ENCODE peak calls at places on chromosomes 7 and 10, in nine cellular contexts. V is Jurkat, Clone E6-1; D is effector CD4-positive, alpha-beta T cell; E is OCI-LY7; N is AG08395; X is stimulated activated CD4-positive, alpha-beta T cell treated with anti-CD3 and anti-CD28 coated beads, Interleukin-4, amount 100 ng/mL, for 1 hour; J is IMR-90; H is NCI-H1694; R is vagina. Q is an unnamed sample.

GRCh38 chr10:33116293-33116697 is 158.3 kb upstream of the ITGB1 start:
- DNase-seq in V (peak; percentile 70), D (no peak), E (peak; percentile 55), N (no peak), X (no peak), J (peak; percentile 83), H (peak; percentile 32), R (no peak), Q (peak; percentile 57)

GRCh38 chr7:20796565-20796964 is 9.9 kb upstream of the SP8 start:
- DNase-seq in V (no peak), D (no peak), E (no peak), N (no peak), X (no peak), J (no peak), H (no peak), R (no peak), Q (no peak)

GRCh38 chr10:128096486-128097199 is 29.6 kb downstream of the MKI67 start:
- DNase-seq in V (no peak), D (no peak), E (no peak), N (no peak), X (no peak), J (no peak), H (no peak), R (no peak), Q (no peak)

GRCh38 chr7:127114739-127115265 is 137.9 kb downstream of the GRM8 start:
- DNase-seq in V (no peak), D (no peak), E (no peak), N (no peak), X (no peak), J (no peak), H (no peak), R (no peak), Q (no peak)

GRCh38 chr7:14021069-14021468 is 31.6 kb upstream of the ETV1 start:
- DNase-seq in V (no peak), D (no peak), E (no peak), N (no peak), X (no peak), J (peak; percentile 84), H (no peak), R (no peak), Q (peak; percentile 77)

GRCh38 chr10:129491123-129491734 is 24.2 kb downstream of the MGMT start:
- DNase-seq in V (no peak), D (no peak), E (peak; percentile 54), N (no peak), X (no peak), J (peak; percentile 10), H (no peak), R (no peak), Q (no peak)

GRCh38 chr7:110813986-110814385 is 276.9 kb upstream of the LRRN3 start:
- DNase-seq in V (no peak), D (no peak), E (no peak), N (no peak), X (no peak), J (no peak), H (no peak), R (no peak), Q (no peak)

GRCh38 chr7:142770720-142771352 is at the start of gene PRSS2:
- DNase-seq in V (no peak), D (no peak), E (peak; percentile 53), N (no peak), X (no peak), J (no peak), H (no peak), R (no peak), Q (no peak)

GRCh38 chr7:28309684-28310083 is 102.6 kb upstream of the CREB5 start:
- DNase-seq in V (no peak), D (no peak), E (no peak), N (no peak), X (no peak), J (no peak), H (no peak), R (no peak), Q (no peak)

GRCh38 chr7:68250143-68250542 is 1253.5 kb downstream of the TYW1 start:
- DNase-seq in V (no peak), D (no peak), E (no peak), N (no peak), X (no peak), J (no peak), H (no peak), R (no peak), Q (no peak)

GRCh38 chr7:155296788-155297516 is 726 bp upstream of the INSIG1 start:
- DNase-seq in V (peak; percentile 62), D (peak; percentile 79), E (peak; percentile 73), N (peak; percentile 85), X (peak; percentile 78), J (peak; percentile 81), H (no peak), R (peak; percentile 92), Q (peak; percentile 94)

GRCh38 chr7:71638108-71638507 is 506.2 kb downstream of the GALNT17 start:
- DNase-seq in V (no peak), D (no peak), E (no peak), N (no peak), X (no peak), J (no peak), H (no peak), R (no peak), Q (no peak)

GRCh38 chr10:69089638-69090599 is 2.0 kb downstream of the SRGN start:
- DNase-seq in V (no peak), D (peak; percentile 73), E (no peak), N (no peak), X (peak; percentile 69), J (peak; percentile 54), H (no peak), R (no peak), Q (no peak)

GRCh38 chr10:12943425-12943824 is 58.1 kb downstream of the CCDC3 start:
- DNase-seq in V (no peak), D (no peak), E (no peak), N (no peak), X (no peak), J (no peak), H (no peak), R (peak; percentile 44), Q (no peak)

GRCh38 chr7:142391191-142391992 is 133.5 kb upstream of the PRSS58 start:
- DNase-seq in V (peak; percentile 60), D (peak; percentile 23), E (no peak), N (no peak), X (peak; percentile 58), J (peak; percentile 15), H (no peak), R (no peak), Q (no peak)

GRCh38 chr10:125621052-125621451 is 61.9 kb downstream of the TEX36 start:
- DNase-seq in V (no peak), D (no peak), E (no peak), N (no peak), X (no peak), J (no peak), H (no peak), R (no peak), Q (no peak)

GRCh38 chr7:13749026-13749425 is 240.4 kb downstream of the ETV1 start:
- DNase-seq in V (no peak), D (no peak), E (no peak), N (no peak), X (no peak), J (no peak), H (no peak), R (no peak), Q (no peak)

GRCh38 chr10:122515588-122516231 is 44.8 kb upstream of the DMBT1 start:
- DNase-seq in V (peak; percentile 89), D (peak; percentile 48), E (no peak), N (peak; percentile 33), X (peak; percentile 24), J (peak; percentile 35), H (no peak), R (no peak), Q (no peak)

GRCh38 chr10:102644066-102644645 is at the start of gene TRIM8:
- DNase-seq in V (no peak), D (peak; percentile 42), E (peak; percentile 78), N (no peak), X (peak; percentile 64), J (no peak), H (no peak), R (no peak), Q (no peak)

GRCh38 chr7:93828260-93828659 is 62.3 kb downstream of the TFPI2 start:
- DNase-seq in V (no peak), D (no peak), E (no peak), N (no peak), X (no peak), J (no peak), H (no peak), R (no peak), Q (no peak)

GRCh38 chr10:31618541-31619291 is 299.7 kb downstream of the ZEB1 start:
- DNase-seq in V (no peak), D (no peak), E (no peak), N (peak; percentile 83), X (no peak), J (peak; percentile 75), H (no peak), R (no peak), Q (peak; percentile 72)

GRCh38 chr7:45872116-45873034 is 507 bp downstream of the CCDC201 start:
- DNase-seq in V (peak; percentile 1), D (no peak), E (peak; percentile 20), N (no peak), X (no peak), J (no peak), H (no peak), R (peak; percentile 34), Q (no peak)

GRCh38 chr7:92889081-92889480 is 52.7 kb upstream of the CDK6 start:
- DNase-seq in V (no peak), D (no peak), E (no peak), N (no peak), X (no peak), J (no peak), H (no peak), R (no peak), Q (no peak)

GRCh38 chr7:75740846-75741497 is 2.2 kb upstream of the HIP1 start:
- DNase-seq in V (no peak), D (no peak), E (peak; percentile 84), N (no peak), X (no peak), J (no peak), H (no peak), R (no peak), Q (no peak)

GRCh38 chr7:15764986-15765385 is 78.5 kb upstream of the MEOX2 start:
- DNase-seq in V (no peak), D (no peak), E (no peak), N (no peak), X (no peak), J (no peak), H (no peak), R (no peak), Q (no peak)

GRCh38 chr7:129189661-129190310 is 1.4 kb downstream of the SMO start:
- DNase-seq in V (no peak), D (no peak), E (no peak), N (no peak), X (no peak), J (peak; percentile 23), H (no peak), R (no peak), Q (no peak)

GRCh38 chr7:1794888-1795542 is 124.9 kb downstream of the ELFN1 start:
- DNase-seq in V (peak; percentile 8), D (no peak), E (peak; percentile 18), N (no peak), X (no peak), J (no peak), H (peak; percentile 19), R (no peak), Q (peak; percentile 26)

GRCh38 chr10:118918116-118918515 is 111.4 kb upstream of the NANOS1 start:
- DNase-seq in V (no peak), D (no peak), E (no peak), N (no peak), X (no peak), J (no peak), H (no peak), R (no peak), Q (no peak)

GRCh38 chr10:102433619-102434046 is 1.3 kb upstream of the CUEDC2 start:
- DNase-seq in V (no peak), D (no peak), E (peak; percentile 33), N (no peak), X (no peak), J (no peak), H (no peak), R (no peak), Q (no peak)

GRCh38 chr7:25860206-25860881 is 291.7 kb upstream of the NFE2L3 start:
- DNase-seq in V (no peak), D (no peak), E (no peak), N (no peak), X (no peak), J (peak; percentile 24), H (no peak), R (no peak), Q (peak; percentile 64)

GRCh38 chr10:130660266-130660665 is 524.1 kb downstream of the GLRX3 start:
- DNase-seq in V (no peak), D (no peak), E (no peak), N (no peak), X (no peak), J (no peak), H (no peak), R (peak; percentile 60), Q (no peak)